ENCODE peak calls at places on chromosomes 4 and X, in eight cellular contexts. C is stomach, B is heart left ventricle, T is fibroblast of mammary gland, A is A549, P is AG04449, N is NB4, Q is heart right ventricle. Y is an unnamed sample.

GRCh38 chr4:32847466-32847865 is 2127.3 kb downstream of the PCDH7 start:
- DNase-seq in C (no peak), B (no peak), T (peak), A (no peak), P (no peak), N (peak), Q (no peak), Y (peak)

GRCh38 chr4:151901631-151902030 is 140.8 kb upstream of the GATB start:
- DNase-seq in C (no peak), B (no peak), T (no peak), A (no peak), P (no peak), N (no peak), Q (no peak), Y (no peak)

GRCh38 chr4:98468744-98469143 is 189.7 kb downstream of the TSPAN5 start:
- DNase-seq in C (no peak), B (peak), T (peak), A (no peak), P (no peak), N (no peak), Q (peak), Y (peak)

GRCh38 chrX:72296991-72297390 is 8.7 kb downstream of the CITED1 start:
- DNase-seq in C (no peak), B (no peak), T (peak), A (no peak), P (no peak), N (no peak), Q (no peak), Y (no peak)

GRCh38 chr4:47031011-47031678 is at the start of gene GABRB1:
- DNase-seq in C (peak), B (peak), T (peak), A (peak), P (no peak), N (no peak), Q (peak), Y (peak)

GRCh38 chr4:169252339-169253086 is 18.2 kb downstream of the SH3RF1 start:
- DNase-seq in C (no peak), B (no peak), T (peak), A (no peak), P (no peak), N (no peak), Q (peak), Y (peak)

GRCh38 chr4:39446842-39447573 is 11.7 kb downstream of the RPL9 start:
- DNase-seq in C (peak), B (peak), T (peak), A (no peak), P (no peak), N (peak), Q (peak), Y (peak)

GRCh38 chr4:177251237-177251636 is 58.4 kb upstream of the NEIL3 start:
- DNase-seq in C (no peak), B (no peak), T (no peak), A (no peak), P (no peak), N (peak), Q (no peak), Y (no peak)

GRCh38 chr4:76690091-76690905 is 207.6 kb downstream of the SOWAHB start:
- DNase-seq in C (peak), B (no peak), T (no peak), A (peak), P (no peak), N (no peak), Q (no peak), Y (no peak)

GRCh38 chr4:93317571-93317970 is 511.0 kb upstream of the ATOH1 start:
- DNase-seq in C (no peak), B (no peak), T (no peak), A (no peak), P (no peak), N (no peak), Q (no peak), Y (no peak)

GRCh38 chrX:20431486-20431885 is 164.8 kb upstream of the RPS6KA3 start:
- DNase-seq in C (no peak), B (no peak), T (no peak), A (no peak), P (no peak), N (no peak), Q (no peak), Y (no peak)

GRCh38 chrX:24846551-24847170 is 152.9 kb downstream of the POLA1 start:
- DNase-seq in C (no peak), B (no peak), T (peak), A (no peak), P (no peak), N (no peak), Q (no peak), Y (peak)

GRCh38 chr4:188780686-188781085 is 641.4 kb downstream of the TRIML1 start:
- DNase-seq in C (no peak), B (no peak), T (no peak), A (no peak), P (no peak), N (no peak), Q (no peak), Y (no peak)

GRCh38 chr4:48967101-48967500 is 19.0 kb upstream of the CWH43 start:
- DNase-seq in C (no peak), B (no peak), T (no peak), A (no peak), P (no peak), N (no peak), Q (no peak), Y (no peak)

GRCh38 chrX:154799554-154800348 is 5.5 kb downstream of the MPP1 start:
- DNase-seq in C (peak), B (no peak), T (peak), A (peak), P (no peak), N (peak), Q (no peak), Y (peak)

GRCh38 chrX:51456814-51457213 is 39.6 kb downstream of the NUDT11 start:
- DNase-seq in C (no peak), B (no peak), T (peak), A (peak), P (no peak), N (peak), Q (no peak), Y (peak)

GRCh38 chrX:48956728-48957414 is 536 bp downstream of the OTUD5 start:
- DNase-seq in C (peak), B (peak), T (no peak), A (no peak), P (no peak), N (peak), Q (peak), Y (no peak)

GRCh38 chr4:183905081-183905592 is at the start of gene STOX2:
- DNase-seq in C (peak), B (peak), T (peak), A (peak), P (no peak), N (peak), Q (peak), Y (peak)

GRCh38 chr4:128060130-128060619 is 937 bp upstream of the LARP1B start:
- DNase-seq in C (no peak), B (no peak), T (peak), A (no peak), P (no peak), N (peak), Q (no peak), Y (peak)

GRCh38 chr4:113901994-113902787 is 77.3 kb downstream of the ARSJ start:
- DNase-seq in C (peak), B (no peak), T (no peak), A (no peak), P (no peak), N (no peak), Q (no peak), Y (no peak)

GRCh38 chrX:149903889-149904748 is 23.1 kb downstream of the MAGEA8 start:
- DNase-seq in C (no peak), B (no peak), T (peak), A (peak), P (no peak), N (no peak), Q (no peak), Y (peak)

GRCh38 chrX:104432321-104432720 is 133.7 kb upstream of the IL1RAPL2 start:
- DNase-seq in C (no peak), B (no peak), T (no peak), A (peak), P (no peak), N (no peak), Q (no peak), Y (no peak)

GRCh38 chr4:102849579-102850104 is 19.1 kb upstream of the CISD2 start:
- DNase-seq in C (no peak), B (no peak), T (no peak), A (no peak), P (no peak), N (no peak), Q (no peak), Y (no peak)

GRCh38 chrX:85992811-85993229 is 54.5 kb downstream of the CHM start:
- DNase-seq in C (no peak), B (no peak), T (peak), A (no peak), P (no peak), N (peak), Q (no peak), Y (peak)

GRCh38 chr4:153940916-153941315 is 152.0 kb upstream of the SFRP2 start:
- DNase-seq in C (no peak), B (no peak), T (no peak), A (no peak), P (no peak), N (no peak), Q (no peak), Y (no peak)

GRCh38 chrX:9465380-9466114 is 689 bp downstream of the TBL1X start:
- DNase-seq in C (peak), B (no peak), T (no peak), A (no peak), P (no peak), N (peak), Q (peak), Y (no peak)

GRCh38 chr4:100843897-100844296 is 326.1 kb upstream of the EMCN start:
- DNase-seq in C (no peak), B (no peak), T (peak), A (no peak), P (no peak), N (no peak), Q (no peak), Y (no peak)

GRCh38 chrX:100600340-100600739 is 15.6 kb downstream of the TNMD start:
- DNase-seq in C (no peak), B (no peak), T (no peak), A (no peak), P (no peak), N (no peak), Q (no peak), Y (no peak)

GRCh38 chr4:213971-214370 is 89.7 kb downstream of the ZNF718 start:
- DNase-seq in C (no peak), B (no peak), T (no peak), A (no peak), P (no peak), N (no peak), Q (no peak), Y (no peak)

GRCh38 chrX:138771042-138771441 is 59.5 kb upstream of the FGF13 start:
- DNase-seq in C (no peak), B (no peak), T (peak), A (no peak), P (no peak), N (no peak), Q (no peak), Y (no peak)

GRCh38 chr4:55947912-55948725 is 626 bp upstream of the CEP135 start:
- DNase-seq in C (no peak), B (no peak), T (peak), A (peak), P (peak), N (peak), Q (no peak), Y (peak)

GRCh38 chr4:171644430-171645057 is 168.7 kb upstream of the GALNTL6 start:
- DNase-seq in C (no peak), B (no peak), T (no peak), A (no peak), P (no peak), N (peak), Q (no peak), Y (no peak)

GRCh38 chr4:16450031-16450430 is 223.8 kb upstream of the TAPT1 start:
- DNase-seq in C (no peak), B (no peak), T (no peak), A (no peak), P (no peak), N (no peak), Q (no peak), Y (no peak)

GRCh38 chrX:12988797-12989196 is 13.9 kb downstream of the TMSB4X start:
- DNase-seq in C (peak), B (no peak), T (peak), A (peak), P (no peak), N (no peak), Q (no peak), Y (peak)

GRCh38 chrX:1807301-1807731 is 192.5 kb downstream of the ASMT start:
- DNase-seq in C (no peak), B (no peak), T (peak), A (no peak), P (no peak), N (no peak), Q (no peak), Y (no peak)

DNA sequence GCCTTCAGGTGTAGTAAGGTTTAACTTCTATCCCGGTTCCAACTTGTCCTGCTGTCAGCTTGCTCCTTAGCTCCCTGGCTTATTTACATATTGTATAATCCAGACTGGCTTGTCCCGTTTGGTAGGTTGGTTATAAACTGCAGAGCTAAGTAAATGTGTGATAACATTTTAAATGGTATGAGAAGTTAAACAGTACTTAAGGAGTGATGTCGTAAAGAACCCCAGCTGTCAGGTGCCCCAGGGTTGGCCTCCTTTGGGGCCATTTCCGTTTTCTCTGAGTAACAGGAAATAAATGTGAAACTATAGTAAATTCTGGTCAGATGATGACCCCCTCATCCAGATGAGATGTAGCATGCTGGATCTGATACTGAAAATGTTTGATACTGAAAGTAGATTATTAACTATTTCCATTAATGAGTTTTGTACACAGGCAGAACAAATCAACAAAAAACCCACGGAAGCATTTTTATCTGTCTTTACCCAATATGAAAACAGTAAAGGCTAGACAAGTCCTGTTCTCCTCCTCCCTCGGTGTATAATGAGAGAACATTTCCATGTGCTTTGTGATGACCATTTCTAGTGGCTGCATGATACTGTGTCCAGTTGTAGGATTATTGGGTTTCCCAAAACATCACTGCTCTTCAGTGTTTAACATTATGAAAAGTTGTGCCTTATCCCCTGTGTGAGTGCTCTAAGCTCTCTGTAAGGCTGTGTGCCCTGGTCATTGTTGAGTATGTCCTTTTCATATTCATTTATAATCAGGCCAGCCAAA is 22.4 kb downstream of the GAB1 start:
- DNase-seq in C (peak), B (no peak), T (peak), A (peak), P (no peak), N (peak), Q (no peak), Y (peak)
- H3K4me3 ChIP-seq in C (no peak), B (no peak), T (no peak), A (no peak), P (no peak), N (no peak), Q (no peak), Y (peak)

GRCh38 chr4:105490523-105490922 is 16.7 kb upstream of the PPA2 start:
- DNase-seq in C (no peak), B (no peak), T (no peak), A (no peak), P (no peak), N (no peak), Q (no peak), Y (no peak)

GRCh38 chr4:105496899-105497298 is 23.0 kb upstream of the PPA2 start:
- DNase-seq in C (no peak), B (no peak), T (no peak), A (no peak), P (no peak), N (no peak), Q (no peak), Y (no peak)

GRCh38 chr4:105495667-105496066 is 21.8 kb upstream of the PPA2 start:
- DNase-seq in C (no peak), B (no peak), T (no peak), A (no peak), P (no peak), N (no peak), Q (no peak), Y (no peak)
- TF ChIP-seq CTCF in C (no peak), B (no peak), T (no peak), A (no peak), P (no peak), N (no peak), Q (no peak), Y (no peak)

GRCh38 chrX:153609917-153610833 is 11.2 kb upstream of the CCNQ start:
- DNase-seq in C (peak), B (peak), T (peak), A (peak), P (no peak), N (peak), Q (peak), Y (peak)

GRCh38 chrX:153608821-153609220 is 9.9 kb upstream of the CCNQ start:
- DNase-seq in C (no peak), B (no peak), T (peak), A (no peak), P (no peak), N (no peak), Q (no peak), Y (peak)

GRCh38 chrX:153611298-153612095 is 12.6 kb upstream of the CCNQ start:
- DNase-seq in C (no peak), B (peak), T (no peak), A (no peak), P (no peak), N (no peak), Q (no peak), Y (no peak)

GRCh38 chrX:153612413-153612812 is 13.5 kb upstream of the CCNQ start:
- DNase-seq in C (no peak), B (no peak), T (no peak), A (no peak), P (no peak), N (no peak), Q (no peak), Y (no peak)

DNA sequence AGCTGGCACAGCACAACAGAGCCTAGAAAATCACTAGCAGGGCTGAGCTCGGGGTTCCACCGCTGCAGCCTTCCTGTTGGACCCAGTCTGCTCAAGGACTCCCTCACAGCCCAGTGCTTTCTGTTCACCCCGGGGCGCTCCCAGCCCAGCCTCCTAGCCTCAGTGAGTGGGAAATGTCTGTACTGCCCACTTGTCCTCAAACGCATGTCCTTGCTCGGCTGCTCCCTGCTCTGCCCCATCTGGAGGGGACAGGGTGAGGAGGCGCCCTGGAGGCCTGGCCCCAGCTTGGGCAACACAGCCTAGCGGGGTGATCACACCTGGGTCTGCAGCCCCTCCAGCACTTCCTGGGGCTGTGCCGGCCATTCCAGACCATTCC is 11.9 kb upstream of the CCNQ start:
- DNase-seq in C (no peak), B (peak), T (no peak), A (no peak), P (no peak), N (no peak), Q (no peak), Y (no peak)
- H3K4me3 ChIP-seq in C (peak), B (no peak), T (no peak), A (no peak), P (no peak), N (no peak), Q (no peak), Y (no peak)

GRCh38 chrX:28177202-28177601 is 196.0 kb upstream of the DCAF8L1 start:
- DNase-seq in C (no peak), B (no peak), T (no peak), A (peak), P (no peak), N (peak), Q (no peak), Y (no peak)
- TF ChIP-seq CTCF in C (no peak), B (no peak), T (no peak), A (no peak), P (no peak), N (peak), Q (peak), Y (peak)

GRCh38 chr4:165398570-165398969 is 19.8 kb downstream of the CPE start:
- DNase-seq in C (no peak), B (no peak), T (peak), A (peak), P (no peak), N (no peak), Q (no peak), Y (peak)

GRCh38 chr4:165394275-165394674 is 15.5 kb downstream of the CPE start:
- DNase-seq in C (no peak), B (no peak), T (peak), A (no peak), P (no peak), N (no peak), Q (no peak), Y (peak)

GRCh38 chr4:165393704-165394103 is 14.9 kb downstream of the CPE start:
- DNase-seq in C (no peak), B (no peak), T (no peak), A (no peak), P (no peak), N (no peak), Q (no peak), Y (no peak)
- H3K4me3 ChIP-seq in C (no peak), B (no peak), T (no peak), A (no peak), P (no peak), N (no peak), Q (no peak), Y (no peak)

DNA sequence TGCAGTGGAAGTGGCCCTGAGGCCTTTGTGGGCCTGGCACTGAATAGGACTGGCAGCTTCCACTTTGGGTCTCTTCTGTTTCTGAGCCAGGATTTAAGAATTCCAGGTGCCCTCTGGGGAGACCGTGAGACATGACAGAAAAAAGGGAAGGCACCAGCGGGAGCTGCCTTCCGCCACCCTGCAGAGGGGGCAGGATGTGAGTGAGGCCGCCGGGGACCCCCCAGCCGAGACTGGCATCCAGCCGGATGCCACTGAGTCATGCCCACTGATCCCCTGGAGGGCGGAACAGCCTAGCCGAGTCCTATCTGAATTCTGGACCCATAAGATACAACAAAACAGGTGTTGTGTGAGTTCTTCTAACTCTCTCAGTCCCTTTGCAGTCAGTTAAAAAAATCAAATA is 41.3 kb downstream of the C4orf50 start:
- DNase-seq in C (no peak), B (no peak), T (no peak), A (no peak), P (no peak), N (no peak), Q (no peak), Y (no peak)
- TF ChIP-seq CTCF in C (no peak), B (no peak), T (no peak), A (no peak), P (no peak), N (no peak), Q (no peak), Y (no peak)

DNA sequence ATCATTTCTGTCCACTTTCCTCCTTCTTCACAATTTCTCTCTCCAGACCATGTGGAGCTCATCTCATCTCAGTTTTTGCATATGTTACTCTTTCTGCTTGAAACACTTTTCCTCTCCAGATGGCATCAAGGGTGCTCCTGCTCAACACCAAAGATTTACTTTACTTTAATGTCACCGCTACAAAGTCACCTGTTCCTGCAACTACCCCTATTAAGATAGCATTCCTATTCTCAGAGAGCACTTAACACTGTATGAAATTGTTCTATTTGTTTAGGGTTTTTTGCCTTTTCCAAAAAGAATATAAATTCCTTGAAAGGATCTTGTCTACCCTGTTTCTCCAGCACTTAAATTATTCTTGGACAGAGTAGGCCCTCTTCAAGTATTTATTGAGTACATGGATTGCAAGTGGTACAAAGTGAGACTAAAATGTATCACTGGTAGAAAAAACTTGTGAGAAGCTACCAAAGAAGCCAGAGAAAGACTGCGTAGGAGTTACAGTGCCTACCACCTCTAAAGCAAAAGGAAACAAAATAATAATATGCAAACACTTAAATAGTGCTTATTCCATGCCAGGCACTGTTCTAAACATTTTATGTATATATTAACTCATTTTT is 1.1 kb upstream of the EXOSC9 start:
- DNase-seq in C (no peak), B (no peak), T (no peak), A (no peak), P (no peak), N (no peak), Q (no peak), Y (no peak)
- H3K4me3 ChIP-seq in C (no peak), B (no peak), T (no peak), A (no peak), P (no peak), N (peak), Q (peak), Y (no peak)

GRCh38 chr4:123244233-123244632 is 152.4 kb upstream of the SPRY1 start:
- DNase-seq in C (peak), B (peak), T (peak), A (peak), P (no peak), N (peak), Q (peak), Y (peak)
- TF ChIP-seq CTCF in C (no peak), B (peak), T (no peak), A (no peak), P (no peak), N (no peak), Q (peak), Y (peak)

Y was measured in fibroblast of pulmonary artery.